ENCODE peak calls at places on chromosome 7, in ten cellular contexts. C is coronary artery, Q is thyroid gland, Z is right atrium auricular region, M is dorsolateral prefrontal cortex, B is adrenal gland, J is ascending aorta, K is right lobe of liver, P is AG04450, L is Peyer's patch. X is an unnamed sample.

GRCh38 chr7:17041324-17041723 is 159.5 kb upstream of the AGR3 start:
- DNase-seq in M (no peak), K (no peak), B (no peak), Q (no peak), Z (no peak), J (no peak), C (no peak), P (peak; percentile 65), L (no peak), X (no peak)

GRCh38 chr7:159030490-159031134 is 114.1 kb downstream of the VIPR2 start:
- DNase-seq in M (no peak), K (peak; percentile 48), L (peak; percentile 59), J (no peak), P (no peak), Z (peak; percentile 70), Q (peak; percentile 42), B (peak; percentile 47), C (peak; percentile 81), X (no peak)

GRCh38 chr7:150412016-150412415 is 32.9 kb downstream of the ZNF775 start:
- DNase-seq in P (no peak), Q (no peak), L (peak; percentile 29), B (no peak), Z (no peak), J (no peak), M (no peak), K (no peak), C (no peak), X (no peak)

GRCh38 chr7:84251183-84251845 is 56.7 kb upstream of the SEMA3A start:
- DNase-seq in Z (no peak), B (no peak), K (no peak), L (no peak), Q (no peak), J (no peak), C (no peak), M (no peak), P (no peak), X (no peak)

GRCh38 chr7:119936876-119937275 is 336.1 kb upstream of the KCND2 start:
- DNase-seq in Z (no peak), C (no peak), K (no peak), P (no peak), Q (no peak), B (no peak), J (no peak), M (no peak), L (no peak), X (no peak)

GRCh38 chr7:140364819-140365218 is 33.5 kb downstream of the SLC37A3 start:
- DNase-seq in J (no peak), L (no peak), P (no peak), K (no peak), C (no peak), Q (no peak), M (no peak), B (no peak), Z (no peak), X (no peak)

GRCh38 chr7:126668367-126668752 is 584.4 kb downstream of the GRM8 start:
- DNase-seq in L (no peak), Q (no peak), M (no peak), K (no peak), P (no peak), B (no peak), J (no peak), Z (no peak), C (no peak), X (no peak)

GRCh38 chr7:87013841-87014191 is 45.6 kb downstream of the ELAPOR2 start:
- DNase-seq in L (no peak), J (no peak), P (no peak), K (no peak), M (no peak), Q (no peak), Z (no peak), B (no peak), C (no peak), X (no peak)

GRCh38 chr7:38751416-38751815 is 120.2 kb upstream of the AMPH start:
- DNase-seq in K (no peak), Z (no peak), P (no peak), C (no peak), B (no peak), M (no peak), Q (no peak), J (no peak), L (no peak), X (no peak)

GRCh38 chr7:118245267-118246040 is 20.9 kb downstream of the ANKRD7 start:
- DNase-seq in K (no peak), C (no peak), M (no peak), Z (no peak), L (no peak), B (no peak), J (no peak), P (no peak), Q (no peak), X (no peak)

GRCh38 chr7:118252087-118252486 is 27.6 kb downstream of the ANKRD7 start:
- DNase-seq in C (no peak), L (no peak), Z (no peak), M (no peak), Q (no peak), J (no peak), B (no peak), K (no peak), P (no peak), X (no peak)

DNA sequence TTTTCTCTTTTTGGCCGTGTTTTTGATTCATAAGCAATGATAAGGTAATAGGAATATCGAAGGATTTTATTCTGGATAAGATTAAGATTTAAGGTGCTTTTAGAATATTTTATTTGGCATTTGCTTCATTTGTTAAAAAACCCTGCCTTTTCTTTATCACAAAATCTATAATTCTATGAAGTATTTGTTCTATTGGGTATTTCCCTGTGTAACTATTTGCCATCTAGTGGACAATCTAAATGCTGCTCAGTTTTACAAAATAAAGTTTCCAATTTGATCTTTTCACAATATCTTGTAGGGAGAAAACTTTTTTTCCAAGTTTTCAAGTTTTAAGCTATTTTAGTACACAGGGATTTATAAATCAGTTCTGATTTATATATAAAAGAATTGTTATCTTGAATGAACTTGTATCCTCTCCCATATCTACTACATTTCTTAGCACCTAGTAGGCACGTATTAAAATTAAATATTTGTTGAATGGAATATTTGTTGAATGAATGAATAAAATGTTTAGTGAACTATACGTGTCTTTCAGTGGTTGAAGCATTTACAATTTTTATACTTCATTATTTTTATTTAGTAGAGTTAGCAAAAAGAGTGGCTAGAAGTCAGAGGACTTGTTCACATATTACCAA is 26.5 kb downstream of the ANKRD7 start:
- DNase-seq in P (no peak), C (no peak), M (no peak), J (no peak), Z (no peak), K (no peak), L (no peak), B (no peak), Q (no peak), X (no peak)
- TF ChIP-seq CTCF in P (peak; percentile 53), C (no peak), M (peak; percentile 17), J (no peak), Z (no peak), K (no peak), L (no peak), B (peak; percentile 34), Q (no peak), X (no peak)

GRCh38 chr7:120960714-120961113 is 10.1 kb downstream of the ING3 start:
- DNase-seq in Z (no peak), C (no peak), P (no peak), M (no peak), J (no peak), L (no peak), K (no peak), Q (no peak), B (no peak), X (no peak)

GRCh38 chr7:120961638-120962173 is 11.1 kb downstream of the ING3 start:
- DNase-seq in B (no peak), Z (no peak), J (no peak), Q (no peak), C (no peak), M (no peak), P (no peak), L (no peak), K (no peak), X (no peak)

GRCh38 chr7:120964088-120964487 is 13.5 kb downstream of the ING3 start:
- DNase-seq in L (no peak), Q (no peak), C (no peak), B (no peak), Z (no peak), M (no peak), P (no peak), K (no peak), J (no peak), X (no peak)

GRCh38 chr7:120955577-120956149 is 5.1 kb downstream of the ING3 start:
- DNase-seq in P (no peak), L (no peak), M (no peak), C (no peak), Z (no peak), J (no peak), Q (no peak), B (no peak), K (no peak), X (no peak)

GRCh38 chr7:120959929-120960484 is 9.4 kb downstream of the ING3 start:
- DNase-seq in B (no peak), M (no peak), L (no peak), Q (no peak), Z (no peak), J (no peak), P (no peak), K (no peak), C (no peak), X (no peak)
- H3K4me3 ChIP-seq in B (no peak overlapping the region), M (no peak overlapping the region), L (no peak overlapping the region), Q (no peak overlapping the region), Z (no peak overlapping the region), J (no peak overlapping the region), P (no peak overlapping the region), K (no peak overlapping the region), C (no peak overlapping the region), X (no peak overlapping the region)

GRCh38 chr7:143289421-143289820 is 1.3 kb downstream of the CASP2 start:
- DNase-seq in C (no peak), L (no peak), Z (no peak), P (no peak), B (no peak), M (no peak), K (no peak), J (no peak), Q (no peak), X (no peak)
- H3K27ac ChIP-seq in C (peak overlapping the region; percentile 89), L (peak overlapping the region; percentile 87), Z (peak overlapping the region; percentile 87), P (no peak overlapping the region), B (no peak overlapping the region), M (peak overlapping the region; percentile 98), K (no peak overlapping the region), J (peak overlapping the region; percentile 94), Q (no peak overlapping the region), X (peak overlapping the region; percentile 95)

DNA sequence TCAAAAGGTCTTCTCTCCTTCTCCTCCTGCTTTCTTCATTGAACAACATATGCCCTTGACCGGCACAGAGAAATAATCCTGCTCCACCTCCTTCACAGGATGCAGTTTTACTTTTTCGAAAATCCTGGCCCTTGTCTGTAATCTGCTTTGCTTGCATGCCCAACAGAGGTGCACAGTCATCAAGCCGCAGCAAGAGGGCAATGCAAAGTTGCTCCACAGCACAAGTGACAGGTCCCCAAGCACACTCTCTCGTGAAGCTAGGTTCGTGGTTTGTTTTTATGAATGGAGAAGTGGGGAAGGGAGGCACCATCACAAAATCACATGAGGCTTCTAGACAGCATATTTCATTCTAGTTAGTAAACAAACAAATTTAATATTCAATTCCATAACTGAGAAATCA is 178.9 kb downstream of the TPK1 start:
- DNase-seq in B (no peak), L (no peak), J (no peak), C (no peak), M (no peak), K (no peak), Z (no peak), P (no peak), Q (no peak), X (no peak)
- TF ChIP-seq CTCF in B (no peak), L (no peak), J (no peak), C (no peak), M (no peak), K (no peak), Z (peak; percentile 19), P (no peak), Q (no peak), X (no peak)

X was measured in tibial nerve.